ENCODE peak calls at places on chromosomes 11 and 22, in nine cellular contexts. I is stimulated activated CD8-positive, alpha-beta memory T cell treated with anti-CD3 and anti-CD28 coated beads, Interleukin-7, amount 100 ng/mL, for 24 hours; H is NCI-H345; V is NCI-H446; C is NCI-H774; R is stomach; X is adrenal gland; T is stimulated activated effector memory CD8-positive, alpha-beta T cell treated with anti-CD3 and anti-CD28 coated beads, Interleukin-12 subunit alpha, Interleukin-12 subunit beta, amount 100 ng/mL, for 72 hours; B is psoas muscle. Y is an unnamed sample.

GRCh38 chr11:27558401-27558800 is 51.8 kb upstream of the LIN7C start:
- DNase-seq in I (no peak), H (no peak), V (no peak), C (no peak), R (no peak), X (no peak), T (no peak), B (no peak), Y (no peak)

GRCh38 chr11:17767914-17768313 is 33.3 kb downstream of the KCNC1 start:
- DNase-seq in I (no peak), H (no peak), V (no peak), C (no peak), R (no peak), X (no peak), T (no peak), B (no peak), Y (no peak)

GRCh38 chr11:112334381-112334780 is 73.7 kb upstream of the PLET1 start:
- DNase-seq in I (no peak), H (no peak), V (no peak), C (no peak), R (no peak), X (no peak), T (no peak), B (no peak), Y (no peak)

GRCh38 chr11:4090258-4090657 is 4.3 kb upstream of the RRM1 start:
- DNase-seq in I (no peak), H (no peak), V (no peak), C (no peak), R (no peak), X (no peak), T (peak; percentile 48), B (no peak), Y (no peak)

GRCh38 chr11:71209181-71209580 is 43.2 kb downstream of the SHANK2 start:
- DNase-seq in I (no peak), H (no peak), V (no peak), C (no peak), R (no peak), X (no peak), T (no peak), B (no peak), Y (peak; percentile 21)

GRCh38 chr11:127114035-127114434 is 113.5 kb upstream of the KIRREL3 start:
- DNase-seq in I (no peak), H (no peak), V (no peak), C (peak; percentile 32), R (no peak), X (no peak), T (no peak), B (no peak), Y (no peak)

GRCh38 chr11:118132385-118133151 is 20.1 kb downstream of the SCN4B start:
- DNase-seq in I (no peak), H (no peak), V (no peak), C (no peak), R (peak; percentile 46), X (no peak), T (no peak), B (no peak), Y (no peak)

GRCh38 chr11:132631956-132632355 is 900.3 kb downstream of the OPCML start:
- DNase-seq in I (no peak), H (no peak), V (no peak), C (no peak), R (no peak), X (no peak), T (no peak), B (no peak), Y (no peak)

GRCh38 chr11:34680918-34681554 is 60.1 kb downstream of the EHF start:
- DNase-seq in I (no peak), H (peak; percentile 31), V (no peak), C (peak; percentile 50), R (no peak), X (peak; percentile 50), T (no peak), B (no peak), Y (no peak)

GRCh38 chr22:40178417-40179409 is 988 bp downstream of the TNRC6B start:
- DNase-seq in I (no peak), H (peak; percentile 27), V (peak; percentile 61), C (no peak), R (no peak), X (peak; percentile 40), T (peak; percentile 64), B (no peak), Y (no peak)

GRCh38 chr11:27471588-27472397 is 797 bp downstream of the LGR4 start:
- DNase-seq in I (no peak), H (peak; percentile 25), V (no peak), C (peak; percentile 53), R (peak; percentile 49), X (peak; percentile 48), T (no peak), B (peak; percentile 32), Y (peak; percentile 74)

GRCh38 chr11:71164621-71165020 is 87.8 kb downstream of the SHANK2 start:
- DNase-seq in I (no peak), H (no peak), V (no peak), C (no peak), R (no peak), X (no peak), T (no peak), B (no peak), Y (no peak)

GRCh38 chr22:37328017-37328416 is 45.7 kb downstream of the CYTH4 start:
- DNase-seq in I (no peak), H (no peak), V (no peak), C (no peak), R (no peak), X (no peak), T (no peak), B (no peak), Y (no peak)

GRCh38 chr11:34188181-34188580 is 82.8 kb downstream of the NAT10 start:
- DNase-seq in I (no peak), H (no peak), V (no peak), C (no peak), R (no peak), X (no peak), T (no peak), B (no peak), Y (no peak)

GRCh38 chr11:126519653-126520573 is 164.4 kb downstream of the ST3GAL4 start:
- DNase-seq in I (no peak), H (no peak), V (no peak), C (no peak), R (no peak), X (no peak), T (no peak), B (no peak), Y (no peak)

GRCh38 chr11:31959711-31960110 is 131.2 kb upstream of the RCN1 start:
- DNase-seq in I (no peak), H (no peak), V (no peak), C (no peak), R (no peak), X (no peak), T (no peak), B (no peak), Y (no peak)

GRCh38 chr11:87007938-87008337 is 29.8 kb upstream of the TMEM135 start:
- DNase-seq in I (no peak), H (no peak), V (no peak), C (no peak), R (no peak), X (no peak), T (no peak), B (no peak), Y (no peak)

GRCh38 chr22:31212783-31213626 is 907 bp downstream of the LIMK2 start:
- DNase-seq in I (no peak), H (no peak), V (no peak), C (no peak), R (no peak), X (no peak), T (peak; percentile 51), B (no peak), Y (no peak)

GRCh38 chr11:62574363-62575057 is 819 bp upstream of the EEF1G start:
- DNase-seq in I (no peak), H (no peak), V (no peak), C (no peak), R (peak; percentile 40), X (peak; percentile 59), T (no peak), B (no peak), Y (peak; percentile 82)

GRCh38 chr22:33922268-33922667 is 2.0 kb upstream of the LARGE1 start:
- DNase-seq in I (no peak), H (peak; percentile 5), V (no peak), C (no peak), R (peak; percentile 55), X (peak; percentile 49), T (no peak), B (peak; percentile 19), Y (no peak)

GRCh38 chr11:105144887-105145286 is 5.3 kb upstream of the CARD18 start:
- DNase-seq in I (no peak), H (no peak), V (no peak), C (no peak), R (no peak), X (no peak), T (no peak), B (no peak), Y (no peak)

GRCh38 chr11:119228535-119229302 is 22.6 kb downstream of the CBL start:
- DNase-seq in I (no peak), H (no peak), V (no peak), C (no peak), R (no peak), X (no peak), T (no peak), B (no peak), Y (no peak)

GRCh38 chr22:31816750-31817149 is 62.9 kb downstream of the DEPDC5 start:
- DNase-seq in I (no peak), H (no peak), V (no peak), C (no peak), R (no peak), X (no peak), T (no peak), B (no peak), Y (no peak)

GRCh38 chr11:95081010-95081409 is 8.6 kb upstream of the ENDOD1 start:
- DNase-seq in I (no peak), H (no peak), V (no peak), C (no peak), R (no peak), X (peak; percentile 18), T (peak; percentile 15), B (no peak), Y (no peak)

GRCh38 chr22:42022162-42022847 is 23.7 kb downstream of the WBP2NL start:
- DNase-seq in I (no peak), H (no peak), V (no peak), C (no peak), R (no peak), X (no peak), T (no peak), B (no peak), Y (no peak)

GRCh38 chr22:48171294-48171693 is 1408.8 kb downstream of the TBC1D22A start:
- DNase-seq in I (no peak), H (no peak), V (no peak), C (no peak), R (no peak), X (no peak), T (no peak), B (no peak), Y (no peak)

GRCh38 chr11:73225001-73225686 is 7.1 kb downstream of the P2RY2 start:
- DNase-seq in I (no peak), H (no peak), V (no peak), C (no peak), R (no peak), X (no peak), T (no peak), B (no peak), Y (no peak)

GRCh38 chr11:43576834-43577521 is 103.6 kb upstream of the HSD17B12 start:
- DNase-seq in I (no peak), H (peak; percentile 15), V (no peak), C (no peak), R (peak; percentile 44), X (peak; percentile 65), T (peak; percentile 48), B (no peak), Y (no peak)

GRCh38 chr11:68632802-68633201 is 51.5 kb upstream of the GAL start:
- DNase-seq in I (no peak), H (peak; percentile 53), V (no peak), C (peak; percentile 59), R (peak; percentile 66), X (no peak), T (no peak), B (no peak), Y (no peak)

GRCh38 chr22:29994027-29994715 is 86.1 kb upstream of the HORMAD2 start:
- DNase-seq in I (no peak), H (no peak), V (no peak), C (no peak), R (no peak), X (no peak), T (no peak), B (no peak), Y (no peak)

GRCh38 chr22:37892566-37893338 is 13.3 kb upstream of the MICALL1 start:
- DNase-seq in I (no peak), H (no peak), V (no peak), C (no peak), R (peak; percentile 85), X (no peak), T (no peak), B (no peak), Y (peak; percentile 82)

Y was measured in Right ventricle myocardium inferior.